ENCODE peak calls at places on chromosomes 4 and X, in six cellular contexts. F, J, L, E, I and A are unnamed samples.

GRCh38 chr4:24729041-24729730 is 66.2 kb upstream of the SOD3 start:
- DNase-seq in E (no peak), J (no peak), I (no peak), F (no peak), L (no peak), A (no peak)

GRCh38 chrX:39753296-39753996 is 344.3 kb downstream of the BCOR start:
- DNase-seq in J (no peak), E (peak; percentile 57), I (peak; percentile 68), F (no peak), L (no peak), A (no peak)

GRCh38 chr4:168569909-168570276 is 73.0 kb downstream of the PALLD start:
- DNase-seq in J (no peak), L (no peak), F (no peak), I (no peak), E (no peak), A (no peak)

GRCh38 chr4:51907001-51907669 is 64.2 kb downstream of the DCUN1D4 start:
- DNase-seq in I (no peak), J (no peak), F (no peak), L (no peak), E (no peak), A (no peak)

GRCh38 chr4:145230726-145231125 is 50.3 kb upstream of the OTUD4 start:
- DNase-seq in E (peak; percentile 34), L (no peak), I (no peak), J (no peak), F (no peak), A (no peak)

GRCh38 chr4:7904942-7905341 is 34.7 kb downstream of the AFAP1 start:
- DNase-seq in E (peak; percentile 96), J (no peak), F (no peak), I (peak; percentile 62), L (no peak), A (peak; percentile 74)

GRCh38 chrX:153414838-153415552 is 3.7 kb downstream of the ZFP92 start:
- DNase-seq in J (peak; percentile 66), E (peak; percentile 31), L (no peak), I (no peak), F (no peak), A (no peak)

GRCh38 chr4:54226399-54227260 is 2.5 kb upstream of the PDGFRA start:
- DNase-seq in E (peak; percentile 89), J (peak; percentile 91), I (peak; percentile 19), L (no peak), F (no peak), A (no peak)

GRCh38 chr4:21067351-21067750 is 367.1 kb downstream of the PACRGL start:
- DNase-seq in F (no peak), I (no peak), J (no peak), E (no peak), L (no peak), A (no peak)

GRCh38 chrX:63958134-63958865 is 173.3 kb upstream of the ARHGEF9 start:
- DNase-seq in F (no peak), L (no peak), J (no peak), E (no peak), I (no peak), A (no peak)

GRCh38 chr4:94516067-94516466 is 64.3 kb downstream of the PDLIM5 start:
- DNase-seq in J (no peak), L (no peak), I (peak; percentile 87), F (no peak), E (peak; percentile 78), A (peak; percentile 30)

GRCh38 chrX:72269671-72270251 is 7.3 kb downstream of the RPS4X start:
- DNase-seq in L (no peak), F (no peak), E (peak; percentile 49), J (no peak), I (peak; percentile 94), A (peak; percentile 71)

GRCh38 chr4:15004701-15005301 is 2.5 kb downstream of the CPEB2 start:
- DNase-seq in F (peak; percentile 28), E (peak; percentile 76), L (peak; percentile 30), I (peak; percentile 89), J (peak; percentile 94), A (peak; percentile 58)

GRCh38 chr4:25299476-25300203 is 12.9 kb upstream of the ZCCHC4 start:
- DNase-seq in L (no peak), J (no peak), F (no peak), I (no peak), E (no peak), A (no peak)

GRCh38 chrX:114841051-114841450 is 176.4 kb downstream of the IL13RA2 start:
- DNase-seq in I (peak; percentile 93), F (no peak), E (peak; percentile 13), J (no peak), L (no peak), A (peak; percentile 4)

GRCh38 chr4:174214102-174214878 is 69.2 kb downstream of the FBXO8 start:
- DNase-seq in E (no peak), J (no peak), L (no peak), F (peak; percentile 20), I (no peak), A (no peak)

GRCh38 chrX:67700607-67701006 is 156.8 kb downstream of the AR start:
- DNase-seq in F (no peak), J (no peak), L (no peak), I (no peak), E (no peak), A (no peak)

GRCh38 chr4:139745111-139745639 is 79.6 kb downstream of the MGST2 start:
- DNase-seq in L (no peak), J (no peak), I (no peak), E (no peak), F (no peak), A (no peak)

GRCh38 chrX:40127052-40127451 is 29.3 kb upstream of the BCOR start:
- DNase-seq in J (no peak), F (no peak), I (peak; percentile 32), E (no peak), L (no peak), A (peak; percentile 15)

GRCh38 chr4:24965627-24966026 is 52.8 kb upstream of the CCDC149 start:
- DNase-seq in J (no peak), I (no peak), F (no peak), E (no peak), L (no peak), A (no peak)

GRCh38 chr4:338759-339097 is 1.1 kb downstream of the ZNF141 start:
- DNase-seq in J (no peak), L (no peak), E (peak; percentile 14), F (no peak), I (no peak), A (no peak)

GRCh38 chrX:98141466-98141865 is 1257.8 kb downstream of the RPA4 start:
- DNase-seq in I (no peak), E (no peak), J (no peak), F (no peak), L (no peak), A (no peak)

GRCh38 chr4:109721033-109721432 is 8.8 kb downstream of the PLA2G12A start:
- DNase-seq in F (no peak), J (no peak), L (no peak), I (peak; percentile 74), E (peak; percentile 34), A (no peak)

GRCh38 chr4:145485120-145485519 is 3.5 kb downstream of the SMAD1 start:
- DNase-seq in E (no peak), I (no peak), J (no peak), F (no peak), L (no peak), A (no peak)

GRCh38 chr4:110550260-110550659 is 72.6 kb downstream of the PITX2 start:
- DNase-seq in I (peak; percentile 62), L (no peak), E (peak; percentile 43), J (no peak), F (no peak), A (peak; percentile 33)

GRCh38 chr4:153428816-153429592 is 37.2 kb upstream of the TMEM131L start:
- DNase-seq in I (no peak), E (no peak), J (no peak), F (peak; percentile 13), L (no peak), A (no peak)

GRCh38 chrX:23888887-23889501 is 18.7 kb downstream of the APOO start:
- DNase-seq in L (no peak), F (no peak), J (no peak), I (peak; percentile 60), E (no peak), A (no peak)

GRCh38 chrX:283115-283845 is 2.1 kb downstream of the PLCXD1 start:
- DNase-seq in F (peak; percentile 82), J (peak; percentile 96), I (peak; percentile 86), L (peak; percentile 83), E (peak; percentile 92), A (peak; percentile 91)

GRCh38 chrX:139831689-139832456 is 101.0 kb downstream of the ATP11C start:
- DNase-seq in E (peak; percentile 57), I (peak; percentile 88), F (no peak), J (no peak), L (no peak), A (peak; percentile 69)

GRCh38 chrX:64427787-64428186 is 32.5 kb upstream of the MTMR8 start:
- DNase-seq in F (no peak), J (no peak), I (no peak), E (no peak), L (no peak), A (no peak)